ENCODE peak calls at places on chromosomes 11 and 22, in six cellular contexts. F is activated CD4-positive, alpha-beta T cell treated with anti-CD3 and anti-CD28 coated beads for 48 hours; T is NCI-H2081 treated with DMSO at 0.1 percent for 48 hours; N is effector memory CD8-positive, alpha-beta T cell; G is Karpas-422; M is hypothalamus. Q is an unnamed sample.

GRCh38 chr11:65872555-65873279 is at the start of gene EFEMP2:
- DNase-seq in F (no peak), M (no peak), G (no peak), T (no peak), N (no peak), Q (peak; percentile 56)

GRCh38 chr11:121965330-121965729 is 150.7 kb downstream of the BLID start:
- DNase-seq in T (no peak), N (no peak), G (no peak), M (no peak), F (no peak), Q (peak; percentile 65)

GRCh38 chr11:113555071-113555739 is 80.0 kb upstream of the DRD2 start:
- DNase-seq in N (no peak), M (no peak), T (no peak), G (peak; percentile 49), F (no peak), Q (peak; percentile 67)

GRCh38 chr22:22748297-22748743 is 103.9 kb downstream of the GGTLC2 start:
- DNase-seq in G (peak; percentile 82), N (peak; percentile 39), M (peak; percentile 10), F (peak; percentile 51), T (no peak), Q (peak; percentile 23)

GRCh38 chr11:60459345-60459744 is 3.7 kb downstream of the MS4A1 start:
- DNase-seq in F (no peak), N (no peak), G (peak; percentile 70), T (no peak), M (no peak), Q (no peak)

GRCh38 chr11:79059171-79059570 is 381.7 kb downstream of the TENM4 start:
- DNase-seq in F (no peak), M (no peak), N (no peak), G (no peak), T (no peak), Q (no peak)

GRCh38 chr22:38347181-38347943 is 30.1 kb upstream of the CSNK1E start:
- DNase-seq in G (no peak), M (no peak), N (no peak), F (no peak), T (no peak), Q (no peak)

GRCh38 chr22:27719535-27720227 is 81.9 kb downstream of the MN1 start:
- DNase-seq in M (peak; percentile 46), N (no peak), F (no peak), T (no peak), G (peak; percentile 46), Q (peak; percentile 22)

GRCh38 chr22:38923463-38924196 is 33.8 kb upstream of the APOBEC3A start:
- DNase-seq in T (no peak), N (no peak), M (peak; percentile 87), F (no peak), G (no peak), Q (peak; percentile 91)

GRCh38 chr11:94131363-94132115 is 2.9 kb downstream of the PANX1 start:
- DNase-seq in T (no peak), M (no peak), N (no peak), G (no peak), F (no peak), Q (peak; percentile 56)

Q was measured in fibroblast of lung.